ENCODE peak calls at places on chromosomes 13 and 19, in nine cellular contexts. V is activated CD4-positive, alpha-beta T cell treated with anti-CD3 and anti-CD28 coated beads for 4 hours; H is CD8-positive, alpha-beta T cell; U is EL; A is GM23248; B is NB4; D is C1 segment of cervical spinal cord; Z is NCI-H1436; E is activated effector memory CD4-positive, alpha-beta T cell treated with anti-CD3 and anti-CD28 coated beads, Interleukin-2, amount 50 U/mL, for 16 hours. Q is an unnamed sample.

GRCh38 chr19:54209058-54209747 is 8.5 kb downstream of the RPS9 start:
- DNase-seq in H (no peak), U (peak), D (no peak), E (peak), A (no peak), Z (no peak), V (no peak), B (no peak), Q (no peak)

GRCh38 chr19:8494158-8494557 is 8.3 kb downstream of the PRAM1 start:
- DNase-seq in H (no peak), V (no peak), E (no peak), A (no peak), Z (no peak), B (peak), D (peak), U (no peak), Q (no peak)

GRCh38 chr13:109963384-109963783 is 177.0 kb upstream of the IRS2 start:
- DNase-seq in H (no peak), V (no peak), U (no peak), A (no peak), D (no peak), B (no peak), Z (no peak), E (no peak), Q (no peak)

GRCh38 chr13:98717256-98717655 is 35.2 kb downstream of the SLC15A1 start:
- DNase-seq in D (no peak), A (no peak), V (no peak), E (no peak), U (no peak), H (no peak), Z (no peak), B (no peak), Q (no peak)

GRCh38 chr13:112442483-112443090 is 66.4 kb downstream of the SPACA7 start:
- DNase-seq in D (no peak), B (peak), U (no peak), H (no peak), V (no peak), A (no peak), Z (peak), E (peak), Q (no peak)

GRCh38 chr19:7637374-7638256 is 705 bp downstream of the STXBP2 start:
- DNase-seq in Z (no peak), U (no peak), A (no peak), V (no peak), D (no peak), H (no peak), B (peak), E (peak), Q (no peak)

GRCh38 chr13:110845520-110845919 is 69.3 kb downstream of the ANKRD10 start:
- DNase-seq in Z (no peak), V (no peak), E (no peak), H (no peak), U (no peak), D (no peak), B (no peak), A (no peak), Q (no peak)

GRCh38 chr13:38338089-38338488 is 11.6 kb upstream of the UFM1 start:
- DNase-seq in B (no peak), V (no peak), A (no peak), D (no peak), H (no peak), Z (no peak), U (no peak), E (no peak), Q (no peak)